ENCODE peak calls at places on chromosomes 13 and 19, in nine cellular contexts. One of them, this sample, is unnamed.

GRCh38 chr19:55675661-55676354 is 782 bp downstream of the EPN1 start:
- DNase-seq in AG09319: no peak
- DNase-seq in anterior cingulate cortex: no peak
- DNase-seq in HL-60: no peak
- DNase-seq in stimulated activated CD4-positive, alpha-beta T cell treated with anti-CD3 and anti-CD28 coated beads, Interleukin-15, amount 100 ng/mL, for 1 hour: no peak
- DNase-seq in NCI-H1105 treated with DMSO at 0.1 percent for 48 hours: no peak
- DNase-seq in BE2C: no peak
- DNase-seq in fibroblast of lung: no peak
- DNase-seq in activated naive CD8-positive, alpha-beta T cell treated with anti-CD3 and anti-CD28 coated beads for 36 hours: no peak
- DNase-seq in this sample: no peak

GRCh38 chr19:13097331-13098258 is 5.1 kb downstream of the LYL1 start:
- DNase-seq in stimulated activated CD4-positive, alpha-beta T cell treated with anti-CD3 and anti-CD28 coated beads, Interleukin-15, amount 100 ng/mL, for 1 hour: no peak
- DNase-seq in AG09319: no peak
- DNase-seq in BE2C: no peak
- DNase-seq in activated naive CD8-positive, alpha-beta T cell treated with anti-CD3 and anti-CD28 coated beads for 36 hours: no peak
- DNase-seq in HL-60: peak
- DNase-seq in NCI-H1105 treated with DMSO at 0.1 percent for 48 hours: peak
- DNase-seq in anterior cingulate cortex: no peak
- DNase-seq in fibroblast of lung: no peak
- DNase-seq in this sample: no peak

GRCh38 chr13:73657821-73658540 is 476.2 kb downstream of the KLF12 start:
- DNase-seq in stimulated activated CD4-positive, alpha-beta T cell treated with anti-CD3 and anti-CD28 coated beads, Interleukin-15, amount 100 ng/mL, for 1 hour: no peak
- DNase-seq in fibroblast of lung: peak
- DNase-seq in HL-60: no peak
- DNase-seq in AG09319: no peak
- DNase-seq in anterior cingulate cortex: peak
- DNase-seq in NCI-H1105 treated with DMSO at 0.1 percent for 48 hours: no peak
- DNase-seq in activated naive CD8-positive, alpha-beta T cell treated with anti-CD3 and anti-CD28 coated beads for 36 hours: no peak
- DNase-seq in BE2C: no peak
- DNase-seq in this sample: no peak

GRCh38 chr19:31261651-31262331 is 87.4 kb downstream of the TSHZ3 start:
- DNase-seq in AG09319: no peak
- DNase-seq in stimulated activated CD4-positive, alpha-beta T cell treated with anti-CD3 and anti-CD28 coated beads, Interleukin-15, amount 100 ng/mL, for 1 hour: no peak
- DNase-seq in NCI-H1105 treated with DMSO at 0.1 percent for 48 hours: no peak
- DNase-seq in activated naive CD8-positive, alpha-beta T cell treated with anti-CD3 and anti-CD28 coated beads for 36 hours: no peak
- DNase-seq in fibroblast of lung: no peak
- DNase-seq in BE2C: no peak
- DNase-seq in HL-60: no peak
- DNase-seq in anterior cingulate cortex: no peak
- DNase-seq in this sample: no peak

GRCh38 chr19:55809381-55810058 is 22.3 kb downstream of the NLRP11 start:
- DNase-seq in BE2C: peak
- DNase-seq in HL-60: peak
- DNase-seq in anterior cingulate cortex: no peak
- DNase-seq in activated naive CD8-positive, alpha-beta T cell treated with anti-CD3 and anti-CD28 coated beads for 36 hours: peak
- DNase-seq in NCI-H1105 treated with DMSO at 0.1 percent for 48 hours: peak
- DNase-seq in fibroblast of lung: peak
- DNase-seq in AG09319: no peak
- DNase-seq in stimulated activated CD4-positive, alpha-beta T cell treated with anti-CD3 and anti-CD28 coated beads, Interleukin-15, amount 100 ng/mL, for 1 hour: no peak
- DNase-seq in this sample: no peak

GRCh38 chr19:45862271-45862563 is 730 bp downstream of the SYMPK start:
- DNase-seq in HL-60: no peak
- DNase-seq in anterior cingulate cortex: no peak
- DNase-seq in stimulated activated CD4-positive, alpha-beta T cell treated with anti-CD3 and anti-CD28 coated beads, Interleukin-15, amount 100 ng/mL, for 1 hour: no peak
- DNase-seq in BE2C: no peak
- DNase-seq in AG09319: no peak
- DNase-seq in activated naive CD8-positive, alpha-beta T cell treated with anti-CD3 and anti-CD28 coated beads for 36 hours: no peak
- DNase-seq in NCI-H1105 treated with DMSO at 0.1 percent for 48 hours: no peak
- DNase-seq in fibroblast of lung: no peak
- DNase-seq in this sample: no peak

GRCh38 chr13:98492335-98493034 is 84.4 kb downstream of the STK24 start:
- DNase-seq in anterior cingulate cortex: no peak
- DNase-seq in AG09319: no peak
- DNase-seq in fibroblast of lung: no peak
- DNase-seq in HL-60: no peak
- DNase-seq in BE2C: no peak
- DNase-seq in stimulated activated CD4-positive, alpha-beta T cell treated with anti-CD3 and anti-CD28 coated beads, Interleukin-15, amount 100 ng/mL, for 1 hour: no peak
- DNase-seq in activated naive CD8-positive, alpha-beta T cell treated with anti-CD3 and anti-CD28 coated beads for 36 hours: no peak
- DNase-seq in NCI-H1105 treated with DMSO at 0.1 percent for 48 hours: no peak
- DNase-seq in this sample: no peak

GRCh38 chr19:10510301-10510802 is 6.9 kb downstream of the S1PR5 start:
- DNase-seq in NCI-H1105 treated with DMSO at 0.1 percent for 48 hours: no peak
- DNase-seq in AG09319: no peak
- DNase-seq in anterior cingulate cortex: no peak
- DNase-seq in activated naive CD8-positive, alpha-beta T cell treated with anti-CD3 and anti-CD28 coated beads for 36 hours: peak
- DNase-seq in BE2C: peak
- DNase-seq in fibroblast of lung: no peak
- DNase-seq in stimulated activated CD4-positive, alpha-beta T cell treated with anti-CD3 and anti-CD28 coated beads, Interleukin-15, amount 100 ng/mL, for 1 hour: peak
- DNase-seq in HL-60: peak
- DNase-seq in this sample: peak

GRCh38 chr19:18418034-18418724 is 1.0 kb upstream of the SSBP4 start:
- DNase-seq in stimulated activated CD4-positive, alpha-beta T cell treated with anti-CD3 and anti-CD28 coated beads, Interleukin-15, amount 100 ng/mL, for 1 hour: no peak
- DNase-seq in AG09319: no peak
- DNase-seq in NCI-H1105 treated with DMSO at 0.1 percent for 48 hours: no peak
- DNase-seq in BE2C: no peak
- DNase-seq in fibroblast of lung: no peak
- DNase-seq in HL-60: no peak
- DNase-seq in anterior cingulate cortex: no peak
- DNase-seq in activated naive CD8-positive, alpha-beta T cell treated with anti-CD3 and anti-CD28 coated beads for 36 hours: no peak
- DNase-seq in this sample: no peak

GRCh38 chr13:113904411-113904810 is 40.5 kb upstream of the GAS6 start:
- DNase-seq in NCI-H1105 treated with DMSO at 0.1 percent for 48 hours: no peak
- DNase-seq in fibroblast of lung: no peak
- DNase-seq in BE2C: peak
- DNase-seq in AG09319: no peak
- DNase-seq in HL-60: no peak
- DNase-seq in activated naive CD8-positive, alpha-beta T cell treated with anti-CD3 and anti-CD28 coated beads for 36 hours: peak
- DNase-seq in anterior cingulate cortex: peak
- DNase-seq in stimulated activated CD4-positive, alpha-beta T cell treated with anti-CD3 and anti-CD28 coated beads, Interleukin-15, amount 100 ng/mL, for 1 hour: no peak
- DNase-seq in this sample: no peak

GRCh38 chr13:50635504-50635903 is 208.0 kb downstream of the DLEU7 start:
- DNase-seq in fibroblast of lung: no peak
- DNase-seq in BE2C: no peak
- DNase-seq in HL-60: peak
- DNase-seq in anterior cingulate cortex: no peak
- DNase-seq in activated naive CD8-positive, alpha-beta T cell treated with anti-CD3 and anti-CD28 coated beads for 36 hours: no peak
- DNase-seq in AG09319: no peak
- DNase-seq in NCI-H1105 treated with DMSO at 0.1 percent for 48 hours: no peak
- DNase-seq in stimulated activated CD4-positive, alpha-beta T cell treated with anti-CD3 and anti-CD28 coated beads, Interleukin-15, amount 100 ng/mL, for 1 hour: no peak
- DNase-seq in this sample: no peak

GRCh38 chr19:30403583-30403982 is 31.4 kb downstream of the ZNF536 start:
- DNase-seq in activated naive CD8-positive, alpha-beta T cell treated with anti-CD3 and anti-CD28 coated beads for 36 hours: no peak
- DNase-seq in anterior cingulate cortex: no peak
- DNase-seq in stimulated activated CD4-positive, alpha-beta T cell treated with anti-CD3 and anti-CD28 coated beads, Interleukin-15, amount 100 ng/mL, for 1 hour: no peak
- DNase-seq in BE2C: no peak
- DNase-seq in AG09319: no peak
- DNase-seq in NCI-H1105 treated with DMSO at 0.1 percent for 48 hours: no peak
- DNase-seq in HL-60: no peak
- DNase-seq in fibroblast of lung: no peak
- DNase-seq in this sample: no peak

GRCh38 chr13:72820156-72820897 is 38.4 kb downstream of the PIBF1 start:
- DNase-seq in NCI-H1105 treated with DMSO at 0.1 percent for 48 hours: no peak
- DNase-seq in HL-60: no peak
- DNase-seq in BE2C: no peak
- DNase-seq in activated naive CD8-positive, alpha-beta T cell treated with anti-CD3 and anti-CD28 coated beads for 36 hours: no peak
- DNase-seq in AG09319: no peak
- DNase-seq in anterior cingulate cortex: no peak
- DNase-seq in stimulated activated CD4-positive, alpha-beta T cell treated with anti-CD3 and anti-CD28 coated beads, Interleukin-15, amount 100 ng/mL, for 1 hour: no peak
- DNase-seq in fibroblast of lung: peak
- DNase-seq in this sample: no peak

GRCh38 chr19:928471-929259 is 2.8 kb downstream of the ARID3A start:
- DNase-seq in fibroblast of lung: no peak
- DNase-seq in AG09319: no peak
- DNase-seq in HL-60: peak
- DNase-seq in NCI-H1105 treated with DMSO at 0.1 percent for 48 hours: no peak
- DNase-seq in activated naive CD8-positive, alpha-beta T cell treated with anti-CD3 and anti-CD28 coated beads for 36 hours: no peak
- DNase-seq in stimulated activated CD4-positive, alpha-beta T cell treated with anti-CD3 and anti-CD28 coated beads, Interleukin-15, amount 100 ng/mL, for 1 hour: no peak
- DNase-seq in anterior cingulate cortex: no peak
- DNase-seq in BE2C: no peak
- DNase-seq in this sample: no peak

GRCh38 chr19:9914315-9915207 is 21.8 kb downstream of the OLFM2 start:
- DNase-seq in AG09319: peak
- DNase-seq in stimulated activated CD4-positive, alpha-beta T cell treated with anti-CD3 and anti-CD28 coated beads, Interleukin-15, amount 100 ng/mL, for 1 hour: peak
- DNase-seq in anterior cingulate cortex: no peak
- DNase-seq in fibroblast of lung: peak
- DNase-seq in NCI-H1105 treated with DMSO at 0.1 percent for 48 hours: peak
- DNase-seq in activated naive CD8-positive, alpha-beta T cell treated with anti-CD3 and anti-CD28 coated beads for 36 hours: peak
- DNase-seq in HL-60: peak
- DNase-seq in BE2C: peak
- DNase-seq in this sample: peak

GRCh38 chr13:75454497-75454896 is 27.5 kb downstream of the TBC1D4 start:
- DNase-seq in fibroblast of lung: no peak
- DNase-seq in AG09319: no peak
- DNase-seq in anterior cingulate cortex: no peak
- DNase-seq in NCI-H1105 treated with DMSO at 0.1 percent for 48 hours: no peak
- DNase-seq in BE2C: no peak
- DNase-seq in stimulated activated CD4-positive, alpha-beta T cell treated with anti-CD3 and anti-CD28 coated beads, Interleukin-15, amount 100 ng/mL, for 1 hour: no peak
- DNase-seq in activated naive CD8-positive, alpha-beta T cell treated with anti-CD3 and anti-CD28 coated beads for 36 hours: no peak
- DNase-seq in HL-60: no peak
- DNase-seq in this sample: no peak

GRCh38 chr19:42129399-42130253 is 2.6 kb downstream of the POU2F2 start:
- DNase-seq in AG09319: no peak
- DNase-seq in anterior cingulate cortex: no peak
- DNase-seq in HL-60: no peak
- DNase-seq in fibroblast of lung: peak
- DNase-seq in activated naive CD8-positive, alpha-beta T cell treated with anti-CD3 and anti-CD28 coated beads for 36 hours: no peak
- DNase-seq in NCI-H1105 treated with DMSO at 0.1 percent for 48 hours: no peak
- DNase-seq in stimulated activated CD4-positive, alpha-beta T cell treated with anti-CD3 and anti-CD28 coated beads, Interleukin-15, amount 100 ng/mL, for 1 hour: no peak
- DNase-seq in BE2C: peak
- DNase-seq in this sample: no peak

GRCh38 chr19:41321600-41322270 is 11.8 kb downstream of the CCDC97 start:
- DNase-seq in AG09319: peak
- DNase-seq in BE2C: peak
- DNase-seq in activated naive CD8-positive, alpha-beta T cell treated with anti-CD3 and anti-CD28 coated beads for 36 hours: no peak
- DNase-seq in fibroblast of lung: peak
- DNase-seq in anterior cingulate cortex: no peak
- DNase-seq in stimulated activated CD4-positive, alpha-beta T cell treated with anti-CD3 and anti-CD28 coated beads, Interleukin-15, amount 100 ng/mL, for 1 hour: no peak
- DNase-seq in NCI-H1105 treated with DMSO at 0.1 percent for 48 hours: no peak
- DNase-seq in HL-60: no peak
- DNase-seq in this sample: no peak

GRCh38 chr19:8615813-8616596 is 5.5 kb upstream of the ADAMTS10 start:
- DNase-seq in HL-60: peak
- DNase-seq in fibroblast of lung: peak
- DNase-seq in NCI-H1105 treated with DMSO at 0.1 percent for 48 hours: peak
- DNase-seq in AG09319: no peak
- DNase-seq in anterior cingulate cortex: peak
- DNase-seq in stimulated activated CD4-positive, alpha-beta T cell treated with anti-CD3 and anti-CD28 coated beads, Interleukin-15, amount 100 ng/mL, for 1 hour: peak
- DNase-seq in BE2C: peak
- DNase-seq in activated naive CD8-positive, alpha-beta T cell treated with anti-CD3 and anti-CD28 coated beads for 36 hours: peak
- DNase-seq in this sample: no peak

GRCh38 chr13:110509478-110509926 is 52.0 kb downstream of the RAB20 start:
- DNase-seq in BE2C: no peak
- DNase-seq in NCI-H1105 treated with DMSO at 0.1 percent for 48 hours: peak
- DNase-seq in fibroblast of lung: no peak
- DNase-seq in activated naive CD8-positive, alpha-beta T cell treated with anti-CD3 and anti-CD28 coated beads for 36 hours: no peak
- DNase-seq in AG09319: no peak
- DNase-seq in HL-60: no peak
- DNase-seq in anterior cingulate cortex: no peak
- DNase-seq in stimulated activated CD4-positive, alpha-beta T cell treated with anti-CD3 and anti-CD28 coated beads, Interleukin-15, amount 100 ng/mL, for 1 hour: no peak
- DNase-seq in this sample: no peak

GRCh38 chr13:43572601-43573360 is 214.0 kb downstream of the ENOX1 start:
- DNase-seq in activated naive CD8-positive, alpha-beta T cell treated with anti-CD3 and anti-CD28 coated beads for 36 hours: no peak
- DNase-seq in BE2C: no peak
- DNase-seq in fibroblast of lung: peak
- DNase-seq in NCI-H1105 treated with DMSO at 0.1 percent for 48 hours: no peak
- DNase-seq in anterior cingulate cortex: no peak
- DNase-seq in AG09319: peak
- DNase-seq in stimulated activated CD4-positive, alpha-beta T cell treated with anti-CD3 and anti-CD28 coated beads, Interleukin-15, amount 100 ng/mL, for 1 hour: no peak
- DNase-seq in HL-60: no peak
- DNase-seq in this sample: no peak

GRCh38 chr13:79749985-79750551 is 269.1 kb downstream of the NDFIP2 start:
- DNase-seq in activated naive CD8-positive, alpha-beta T cell treated with anti-CD3 and anti-CD28 coated beads for 36 hours: no peak
- DNase-seq in BE2C: peak
- DNase-seq in NCI-H1105 treated with DMSO at 0.1 percent for 48 hours: no peak
- DNase-seq in HL-60: no peak
- DNase-seq in fibroblast of lung: peak
- DNase-seq in anterior cingulate cortex: no peak
- DNase-seq in stimulated activated CD4-positive, alpha-beta T cell treated with anti-CD3 and anti-CD28 coated beads, Interleukin-15, amount 100 ng/mL, for 1 hour: no peak
- DNase-seq in AG09319: peak
- DNase-seq in this sample: no peak

GRCh38 chr13:67076378-67076777 is 153.8 kb downstream of the PCDH9 start:
- DNase-seq in activated naive CD8-positive, alpha-beta T cell treated with anti-CD3 and anti-CD28 coated beads for 36 hours: no peak
- DNase-seq in AG09319: no peak
- DNase-seq in fibroblast of lung: peak
- DNase-seq in stimulated activated CD4-positive, alpha-beta T cell treated with anti-CD3 and anti-CD28 coated beads, Interleukin-15, amount 100 ng/mL, for 1 hour: no peak
- DNase-seq in BE2C: no peak
- DNase-seq in anterior cingulate cortex: no peak
- DNase-seq in NCI-H1105 treated with DMSO at 0.1 percent for 48 hours: no peak
- DNase-seq in HL-60: no peak
- DNase-seq in this sample: no peak

GRCh38 chr19:4191044-4191443 is 8.6 kb downstream of the ANKRD24 start:
- DNase-seq in stimulated activated CD4-positive, alpha-beta T cell treated with anti-CD3 and anti-CD28 coated beads, Interleukin-15, amount 100 ng/mL, for 1 hour: no peak
- DNase-seq in NCI-H1105 treated with DMSO at 0.1 percent for 48 hours: no peak
- DNase-seq in BE2C: no peak
- DNase-seq in anterior cingulate cortex: no peak
- DNase-seq in AG09319: no peak
- DNase-seq in activated naive CD8-positive, alpha-beta T cell treated with anti-CD3 and anti-CD28 coated beads for 36 hours: no peak
- DNase-seq in HL-60: no peak
- DNase-seq in fibroblast of lung: no peak
- DNase-seq in this sample: no peak

GRCh38 chr19:39202998-39203355 is 1.1 kb downstream of the SYCN start:
- DNase-seq in AG09319: no peak
- DNase-seq in activated naive CD8-positive, alpha-beta T cell treated with anti-CD3 and anti-CD28 coated beads for 36 hours: no peak
- DNase-seq in fibroblast of lung: no peak
- DNase-seq in stimulated activated CD4-positive, alpha-beta T cell treated with anti-CD3 and anti-CD28 coated beads, Interleukin-15, amount 100 ng/mL, for 1 hour: no peak
- DNase-seq in BE2C: no peak
- DNase-seq in HL-60: no peak
- DNase-seq in NCI-H1105 treated with DMSO at 0.1 percent for 48 hours: no peak
- DNase-seq in anterior cingulate cortex: no peak
- DNase-seq in this sample: no peak

GRCh38 chr19:14614099-14614412 is 31.2 kb downstream of the CLEC17A start:
- DNase-seq in BE2C: no peak
- DNase-seq in stimulated activated CD4-positive, alpha-beta T cell treated with anti-CD3 and anti-CD28 coated beads, Interleukin-15, amount 100 ng/mL, for 1 hour: no peak
- DNase-seq in NCI-H1105 treated with DMSO at 0.1 percent for 48 hours: no peak
- DNase-seq in AG09319: no peak
- DNase-seq in HL-60: peak
- DNase-seq in activated naive CD8-positive, alpha-beta T cell treated with anti-CD3 and anti-CD28 coated beads for 36 hours: no peak
- DNase-seq in anterior cingulate cortex: no peak
- DNase-seq in fibroblast of lung: no peak
- DNase-seq in this sample: no peak

GRCh38 chr13:30787747-30788535 is 52.6 kb downstream of the ALOX5AP start:
- DNase-seq in anterior cingulate cortex: no peak
- DNase-seq in HL-60: no peak
- DNase-seq in NCI-H1105 treated with DMSO at 0.1 percent for 48 hours: no peak
- DNase-seq in AG09319: no peak
- DNase-seq in fibroblast of lung: peak
- DNase-seq in stimulated activated CD4-positive, alpha-beta T cell treated with anti-CD3 and anti-CD28 coated beads, Interleukin-15, amount 100 ng/mL, for 1 hour: no peak
- DNase-seq in activated naive CD8-positive, alpha-beta T cell treated with anti-CD3 and anti-CD28 coated beads for 36 hours: no peak
- DNase-seq in BE2C: no peak
- DNase-seq in this sample: no peak

GRCh38 chr19:45681391-45682015 is 10.2 kb downstream of the SNRPD2 start:
- DNase-seq in AG09319: no peak
- DNase-seq in activated naive CD8-positive, alpha-beta T cell treated with anti-CD3 and anti-CD28 coated beads for 36 hours: peak
- DNase-seq in stimulated activated CD4-positive, alpha-beta T cell treated with anti-CD3 and anti-CD28 coated beads, Interleukin-15, amount 100 ng/mL, for 1 hour: peak
- DNase-seq in fibroblast of lung: peak
- DNase-seq in anterior cingulate cortex: peak
- DNase-seq in NCI-H1105 treated with DMSO at 0.1 percent for 48 hours: peak
- DNase-seq in HL-60: peak
- DNase-seq in BE2C: peak
- DNase-seq in this sample: peak

GRCh38 chr19:57708641-57709354 is at the start of gene ZNF154:
- DNase-seq in HL-60: no peak
- DNase-seq in NCI-H1105 treated with DMSO at 0.1 percent for 48 hours: no peak
- DNase-seq in anterior cingulate cortex: peak
- DNase-seq in stimulated activated CD4-positive, alpha-beta T cell treated with anti-CD3 and anti-CD28 coated beads, Interleukin-15, amount 100 ng/mL, for 1 hour: peak
- DNase-seq in BE2C: no peak
- DNase-seq in activated naive CD8-positive, alpha-beta T cell treated with anti-CD3 and anti-CD28 coated beads for 36 hours: peak
- DNase-seq in AG09319: peak
- DNase-seq in fibroblast of lung: peak
- DNase-seq in this sample: no peak

GRCh38 chr19:41869374-41869955 is 7.6 kb upstream of the CD79A start:
- DNase-seq in BE2C: no peak
- DNase-seq in fibroblast of lung: no peak
- DNase-seq in activated naive CD8-positive, alpha-beta T cell treated with anti-CD3 and anti-CD28 coated beads for 36 hours: no peak
- DNase-seq in anterior cingulate cortex: no peak
- DNase-seq in AG09319: no peak
- DNase-seq in HL-60: no peak
- DNase-seq in stimulated activated CD4-positive, alpha-beta T cell treated with anti-CD3 and anti-CD28 coated beads, Interleukin-15, amount 100 ng/mL, for 1 hour: no peak
- DNase-seq in NCI-H1105 treated with DMSO at 0.1 percent for 48 hours: peak
- DNase-seq in this sample: no peak

GRCh38 chr13:20482818-20483217 is 42.8 kb downstream of the CRYL1 start:
- DNase-seq in fibroblast of lung: no peak
- DNase-seq in BE2C: no peak
- DNase-seq in stimulated activated CD4-positive, alpha-beta T cell treated with anti-CD3 and anti-CD28 coated beads, Interleukin-15, amount 100 ng/mL, for 1 hour: no peak
- DNase-seq in activated naive CD8-positive, alpha-beta T cell treated with anti-CD3 and anti-CD28 coated beads for 36 hours: no peak
- DNase-seq in AG09319: no peak
- DNase-seq in HL-60: no peak
- DNase-seq in anterior cingulate cortex: no peak
- DNase-seq in NCI-H1105 treated with DMSO at 0.1 percent for 48 hours: no peak
- DNase-seq in this sample: no peak